ENCODE peak calls at places on chromosomes 13 and 19, in seven cellular contexts. V is NCI-H774; L is HTR-8/SVneo; U is tibial nerve; Q is posterior cingulate gyrus; J is lung; R is CD4-positive, alpha-beta memory T cell. Z is an unnamed sample.

GRCh38 chr19:3556978-3557460 is 367 bp downstream of the MFSD12 start:
- DNase-seq in V (no peak), L (no peak), U (no peak), Q (peak; percentile 75), J (no peak), R (peak; percentile 53), Z (no peak)

GRCh38 chr19:18719541-18719940 is 36.1 kb downstream of the CRTC1 start:
- DNase-seq in V (no peak), L (no peak), U (no peak), Q (no peak), J (no peak), R (no peak), Z (no peak)

GRCh38 chr19:53467138-53467502 is 413 bp upstream of the ZNF813 start:
- DNase-seq in V (no peak), L (no peak), U (no peak), Q (no peak), J (no peak), R (no peak), Z (no peak)

GRCh38 chr19:4713384-4713951 is 10.2 kb downstream of the DPP9 start:
- DNase-seq in V (no peak), L (peak; percentile 91), U (peak; percentile 76), Q (no peak), J (peak; percentile 61), R (no peak), Z (no peak)

GRCh38 chr19:15524781-15525180 is 16.5 kb downstream of the CYP4F22 start:
- DNase-seq in V (no peak), L (no peak), U (no peak), Q (no peak), J (no peak), R (no peak), Z (no peak)

GRCh38 chr19:10290876-10291553 is 1.3 kb downstream of the ICAM5 start:
- DNase-seq in V (no peak), L (peak; percentile 86), U (no peak), Q (peak; percentile 87), J (peak; percentile 83), R (no peak), Z (no peak)

GRCh38 chr19:52190679-52191293 is 934 bp downstream of the PPP2R1A start:
- DNase-seq in V (no peak), L (peak; percentile 33), U (no peak), Q (peak; percentile 73), J (peak; percentile 46), R (no peak), Z (no peak)

GRCh38 chr13:28485551-28485950 is 9.4 kb downstream of the FLT1 start:
- DNase-seq in V (no peak), L (no peak), U (no peak), Q (no peak), J (no peak), R (no peak), Z (no peak)

GRCh38 chr19:4504297-4504701 is 14.0 kb downstream of the PLIN4 start:
- DNase-seq in V (no peak), L (no peak), U (no peak), Q (no peak), J (no peak), R (no peak), Z (no peak)

GRCh38 chr13:40377783-40378182 is 288.7 kb downstream of the FOXO1 start:
- DNase-seq in V (no peak), L (no peak), U (no peak), Q (no peak), J (no peak), R (no peak), Z (peak; percentile 12)

GRCh38 chr19:45790942-45791341 is 1.7 kb downstream of the DMWD start:
- DNase-seq in V (no peak), L (no peak), U (no peak), Q (no peak), J (no peak), R (peak; percentile 48), Z (no peak)

GRCh38 chr13:114001331-114002008 is 27.6 kb upstream of the C13orf46 start:
- DNase-seq in V (no peak), L (no peak), U (no peak), Q (peak; percentile 46), J (no peak), R (no peak), Z (no peak)

GRCh38 chr19:28074773-28075172 is 1138.2 kb downstream of the UQCRFS1 start:
- DNase-seq in V (no peak), L (no peak), U (no peak), Q (no peak), J (no peak), R (no peak), Z (no peak)

GRCh38 chr19:48329167-48329891 is 4.0 kb downstream of the EMP3 start:
- DNase-seq in V (no peak), L (no peak), U (no peak), Q (no peak), J (no peak), R (peak; percentile 33), Z (no peak)

GRCh38 chr19:29321116-29321515 is 108.2 kb upstream of the UQCRFS1 start:
- DNase-seq in V (no peak), L (no peak), U (no peak), Q (no peak), J (no peak), R (no peak), Z (no peak)

GRCh38 chr13:112061367-112062046 is 5.4 kb upstream of the SOX1 start:
- DNase-seq in V (no peak), L (no peak), U (no peak), Q (no peak), J (no peak), R (no peak), Z (no peak)

Z was measured in brain pericyte.